ENCODE peak calls at places on chromosomes 12 and 14, in five cellular contexts. C is NCI-H82; E is activated naive CD4-positive, alpha-beta T cell; X is pons; Z is NAMALWA. V is an unnamed sample.
A peak's percentile ranks its signal among the peaks of the same experiment; 100 is the strongest.

GRCh38 chr12:106227641-106228319 is 20.0 kb downstream of the CKAP4 start:
- DNase-seq in Z (no peak), C (peak; percentile 57), E (peak; percentile 8), X (no peak), V (no peak)

GRCh38 chr14:57293851-57294837 is 25.4 kb downstream of the AP5M1 start:
- DNase-seq in X (no peak), C (peak; percentile 100), Z (peak; percentile 17), E (no peak), V (no peak)

GRCh38 chr12:108449478-108449877 is 65.6 kb upstream of the FICD start:
- DNase-seq in Z (no peak), C (peak; percentile 70), E (no peak), X (no peak), V (no peak)

GRCh38 chr14:105126126-105126969 is 42.2 kb downstream of the JAG2 start:
- DNase-seq in C (no peak), X (no peak), Z (no peak), E (no peak), V (no peak)

GRCh38 chr14:82075566-82075965 is 541.9 kb upstream of the SEL1L start:
- DNase-seq in X (no peak), C (peak; percentile 2), E (no peak), Z (peak; percentile 18), V (no peak)

GRCh38 chr14:74974364-74975058 is 19.1 kb upstream of the PGF start:
- DNase-seq in Z (no peak), C (peak; percentile 2), E (no peak), X (no peak), V (no peak)

GRCh38 chr14:70097576-70098256 is 91.0 kb downstream of the SLC8A3 start:
- DNase-seq in E (no peak), X (no peak), Z (no peak), C (peak; percentile 24), V (no peak)

GRCh38 chr14:85516239-85517112 is 13.5 kb upstream of the FLRT2 start:
- DNase-seq in C (no peak), E (no peak), Z (no peak), X (no peak), V (no peak)

GRCh38 chr14:87869619-87870583 is 123.1 kb downstream of the GALC start:
- DNase-seq in Z (no peak), C (no peak), E (no peak), X (no peak), V (no peak)

GRCh38 chr12:114697741-114698565 is 14.0 kb upstream of the TBX3 start:
- DNase-seq in E (no peak), X (no peak), Z (no peak), C (no peak), V (no peak)

GRCh38 chr12:29608581-29608980 is 111.1 kb upstream of the OVCH1 start:
- DNase-seq in C (no peak), Z (no peak), X (no peak), E (no peak), V (no peak)

GRCh38 chr12:15227004-15227679 is 5.9 kb upstream of the RERG start:
- DNase-seq in Z (peak; percentile 68), X (peak; percentile 41), E (no peak), C (peak; percentile 61), V (no peak)

GRCh38 chr12:124518051-124518932 is 49.1 kb downstream of the NCOR2 start:
- DNase-seq in E (no peak), Z (no peak), X (peak; percentile 99), C (peak; percentile 92), V (peak; percentile 40)

GRCh38 chr12:62304560-62304959 is 44.4 kb downstream of the USP15 start:
- DNase-seq in E (no peak), Z (no peak), X (no peak), C (no peak), V (no peak)

GRCh38 chr14:81211844-81212243 is 8.9 kb downstream of the GTF2A1 start:
- DNase-seq in E (no peak), C (peak; percentile 63), X (peak; percentile 69), Z (peak; percentile 71), V (no peak)

GRCh38 chr14:21852775-21853174 is 179.2 kb upstream of the OR4E1 start:
- DNase-seq in C (no peak), E (no peak), Z (no peak), X (no peak), V (no peak)

GRCh38 chr12:47741340-47741703 is 16.0 kb upstream of the ENDOU start:
- DNase-seq in E (peak; percentile 49), Z (peak; percentile 89), X (peak; percentile 97), C (no peak), V (no peak)

GRCh38 chr14:98961191-98961590 is 310.8 kb downstream of the BCL11B start:
- DNase-seq in X (no peak), Z (no peak), C (no peak), E (no peak), V (no peak)

GRCh38 chr12:109625131-109625559 is 51.6 kb downstream of the MVK start:
- DNase-seq in C (no peak), X (peak; percentile 99), E (no peak), Z (no peak), V (no peak)

GRCh38 chr12:6333566-6333965 is 8.3 kb downstream of the TNFRSF1A start:
- DNase-seq in C (no peak), Z (no peak), X (no peak), E (no peak), V (no peak)

GRCh38 chr12:108647199-108647935 is 13.7 kb upstream of the SELPLG start:
- DNase-seq in Z (peak; percentile 31), X (no peak), E (no peak), C (no peak), V (no peak)

GRCh38 chr14:99752486-99753121 is 40.6 kb upstream of the EML1 start:
- DNase-seq in X (no peak), C (no peak), E (no peak), Z (no peak), V (no peak)

GRCh38 chr14:93137864-93138263 is 22.1 kb upstream of the ITPK1 start:
- DNase-seq in Z (peak; percentile 20), X (no peak), C (peak; percentile 67), E (no peak), V (no peak)

GRCh38 chr12:82876075-82876474 is 189.4 kb downstream of the TMTC2 start:
- DNase-seq in C (no peak), Z (no peak), E (no peak), X (no peak), V (no peak)

GRCh38 chr12:82817368-82817767 is 130.7 kb downstream of the TMTC2 start:
- DNase-seq in C (no peak), Z (no peak), E (no peak), X (peak; percentile 96), V (no peak)

GRCh38 chr12:6372403-6373003 is 2.9 kb downstream of the SCNN1A start:
- DNase-seq in X (no peak), Z (no peak), E (no peak), C (peak; percentile 73), V (no peak)

GRCh38 chr14:105830171-105830570 is 303.8 kb downstream of the TMEM121 start:
- DNase-seq in X (no peak), E (no peak), C (no peak), Z (no peak), V (no peak)

GRCh38 chr12:103470664-103471063 is 25.1 kb downstream of the C12orf42 start:
- DNase-seq in X (no peak), Z (no peak), C (no peak), E (no peak), V (no peak)

GRCh38 chr12:31460024-31460423 is 130.9 kb downstream of the DENND5B start:
- DNase-seq in Z (no peak), X (no peak), E (no peak), C (no peak), V (no peak)

GRCh38 chr12:114936148-114937099 is 252.4 kb upstream of the TBX3 start:
- DNase-seq in Z (no peak), E (no peak), X (peak; percentile 10), C (no peak), V (no peak)

GRCh38 chr14:21476526-21476924 is 234 bp downstream of the RAB2B start:
- DNase-seq in X (no peak), C (no peak), E (peak; percentile 82), Z (no peak), V (no peak)

GRCh38 chr12:31773867-31774266 is 45.0 kb upstream of the AMN1 start:
- DNase-seq in Z (no peak), C (peak; percentile 10), X (no peak), E (no peak), V (no peak)

GRCh38 chr14:59318908-59319307 is 130.4 kb downstream of the DAAM1 start:
- DNase-seq in X (no peak), C (peak; percentile 2), Z (no peak), E (no peak), V (no peak)

GRCh38 chr12:48972213-48973021 is 882 bp upstream of the WNT10B start:
- DNase-seq in E (no peak), C (no peak), X (no peak), Z (no peak), V (no peak)

GRCh38 chr12:72677187-72677586 is 405.0 kb downstream of the TRHDE start:
- DNase-seq in C (no peak), Z (no peak), E (no peak), X (no peak), V (no peak)

GRCh38 chr12:14403711-14404164 is 38.3 kb downstream of the ATF7IP start:
- DNase-seq in Z (peak; percentile 81), X (peak; percentile 58), E (no peak), C (peak; percentile 42), V (no peak)

GRCh38 chr12:81598205-81598604 is 160.9 kb downstream of the PPFIA2 start:
- DNase-seq in X (peak; percentile 9), C (peak; percentile 95), E (no peak), Z (peak; percentile 6), V (no peak)

V was measured in esophagus squamous epithelium.